ENCODE peak calls at places on chromosomes 13 and 19, in six cellular contexts. One of them, this sample, is unnamed.

GRCh38 chr19:28961772-28962500 is 251.0 kb downstream of the UQCRFS1 start:
- DNase-seq in amniotic stem cell: no peak
- DNase-seq in activated CD4-positive, alpha-beta T cell treated with anti-CD3 and anti-CD28 coated beads, Interleukin-2, amount 10 ng/mL, durations not matched to agents 7 days and 5 days: no peak
- DNase-seq in effector CD4-positive, alpha-beta T cell: no peak
- DNase-seq in NCI-H69: no peak
- DNase-seq in left cardiac atrium: no peak
- DNase-seq in this sample: no peak

GRCh38 chr19:46118136-46118535 is 6.4 kb downstream of the IGFL3 start:
- DNase-seq in amniotic stem cell: no peak
- DNase-seq in activated CD4-positive, alpha-beta T cell treated with anti-CD3 and anti-CD28 coated beads, Interleukin-2, amount 10 ng/mL, durations not matched to agents 7 days and 5 days: no peak
- DNase-seq in effector CD4-positive, alpha-beta T cell: no peak
- DNase-seq in NCI-H69: no peak
- DNase-seq in left cardiac atrium: no peak
- DNase-seq in this sample: no peak

GRCh38 chr19:31146546-31147183 is 202.6 kb downstream of the TSHZ3 start:
- DNase-seq in amniotic stem cell: no peak
- DNase-seq in activated CD4-positive, alpha-beta T cell treated with anti-CD3 and anti-CD28 coated beads, Interleukin-2, amount 10 ng/mL, durations not matched to agents 7 days and 5 days: no peak
- DNase-seq in effector CD4-positive, alpha-beta T cell: no peak
- DNase-seq in NCI-H69: no peak
- DNase-seq in left cardiac atrium: no peak
- DNase-seq in this sample: no peak

GRCh38 chr13:34044660-34045080 is 226.7 kb downstream of the RFC3 start:
- DNase-seq in amniotic stem cell: peak
- DNase-seq in activated CD4-positive, alpha-beta T cell treated with anti-CD3 and anti-CD28 coated beads, Interleukin-2, amount 10 ng/mL, durations not matched to agents 7 days and 5 days: no peak
- DNase-seq in effector CD4-positive, alpha-beta T cell: no peak
- DNase-seq in NCI-H69: no peak
- DNase-seq in left cardiac atrium: no peak
- DNase-seq in this sample: no peak

GRCh38 chr19:30393046-30393445 is 20.9 kb downstream of the ZNF536 start:
- DNase-seq in amniotic stem cell: no peak
- DNase-seq in activated CD4-positive, alpha-beta T cell treated with anti-CD3 and anti-CD28 coated beads, Interleukin-2, amount 10 ng/mL, durations not matched to agents 7 days and 5 days: no peak
- DNase-seq in effector CD4-positive, alpha-beta T cell: no peak
- DNase-seq in NCI-H69: no peak
- DNase-seq in left cardiac atrium: no peak
- DNase-seq in this sample: no peak

GRCh38 chr13:113170503-113170902 is 12.1 kb downstream of the PROZ start:
- DNase-seq in amniotic stem cell: no peak
- DNase-seq in activated CD4-positive, alpha-beta T cell treated with anti-CD3 and anti-CD28 coated beads, Interleukin-2, amount 10 ng/mL, durations not matched to agents 7 days and 5 days: no peak
- DNase-seq in effector CD4-positive, alpha-beta T cell: no peak
- DNase-seq in NCI-H69: no peak
- DNase-seq in left cardiac atrium: no peak
- DNase-seq in this sample: no peak

GRCh38 chr13:44578064-44578394 is 1.9 kb upstream of the TSC22D1 start:
- DNase-seq in amniotic stem cell: no peak
- DNase-seq in activated CD4-positive, alpha-beta T cell treated with anti-CD3 and anti-CD28 coated beads, Interleukin-2, amount 10 ng/mL, durations not matched to agents 7 days and 5 days: no peak
- DNase-seq in effector CD4-positive, alpha-beta T cell: no peak
- DNase-seq in NCI-H69: peak
- DNase-seq in left cardiac atrium: no peak
- DNase-seq in this sample: no peak

GRCh38 chr13:40187324-40187795 is 479.1 kb downstream of the FOXO1 start:
- DNase-seq in amniotic stem cell: no peak
- DNase-seq in activated CD4-positive, alpha-beta T cell treated with anti-CD3 and anti-CD28 coated beads, Interleukin-2, amount 10 ng/mL, durations not matched to agents 7 days and 5 days: peak
- DNase-seq in effector CD4-positive, alpha-beta T cell: peak
- DNase-seq in NCI-H69: no peak
- DNase-seq in left cardiac atrium: no peak
- DNase-seq in this sample: no peak

GRCh38 chr13:24253520-24254150 is 55.7 kb upstream of the C1QTNF9 start:
- DNase-seq in amniotic stem cell: no peak
- DNase-seq in activated CD4-positive, alpha-beta T cell treated with anti-CD3 and anti-CD28 coated beads, Interleukin-2, amount 10 ng/mL, durations not matched to agents 7 days and 5 days: peak
- DNase-seq in effector CD4-positive, alpha-beta T cell: no peak
- DNase-seq in NCI-H69: no peak
- DNase-seq in left cardiac atrium: no peak
- DNase-seq in this sample: no peak

GRCh38 chr13:32537580-32538233 is 888 bp downstream of the N4BP2L2 start:
- DNase-seq in amniotic stem cell: no peak
- DNase-seq in activated CD4-positive, alpha-beta T cell treated with anti-CD3 and anti-CD28 coated beads, Interleukin-2, amount 10 ng/mL, durations not matched to agents 7 days and 5 days: peak
- DNase-seq in effector CD4-positive, alpha-beta T cell: peak
- DNase-seq in NCI-H69: no peak
- DNase-seq in left cardiac atrium: peak
- DNase-seq in this sample: peak

GRCh38 chr13:97114696-97115095 is 107.4 kb upstream of the MBNL2 start:
- DNase-seq in amniotic stem cell: no peak
- DNase-seq in activated CD4-positive, alpha-beta T cell treated with anti-CD3 and anti-CD28 coated beads, Interleukin-2, amount 10 ng/mL, durations not matched to agents 7 days and 5 days: no peak
- DNase-seq in effector CD4-positive, alpha-beta T cell: no peak
- DNase-seq in NCI-H69: peak
- DNase-seq in left cardiac atrium: no peak
- DNase-seq in this sample: no peak

GRCh38 chr19:50896591-50897190 is 14.5 kb downstream of the KLK4 start:
- DNase-seq in amniotic stem cell: no peak
- DNase-seq in activated CD4-positive, alpha-beta T cell treated with anti-CD3 and anti-CD28 coated beads, Interleukin-2, amount 10 ng/mL, durations not matched to agents 7 days and 5 days: peak
- DNase-seq in effector CD4-positive, alpha-beta T cell: no peak
- DNase-seq in NCI-H69: peak
- DNase-seq in left cardiac atrium: no peak
- DNase-seq in this sample: no peak

GRCh38 chr13:62113145-62113544 is 697.5 kb upstream of the PCDH20 start:
- DNase-seq in amniotic stem cell: no peak
- DNase-seq in activated CD4-positive, alpha-beta T cell treated with anti-CD3 and anti-CD28 coated beads, Interleukin-2, amount 10 ng/mL, durations not matched to agents 7 days and 5 days: no peak
- DNase-seq in effector CD4-positive, alpha-beta T cell: no peak
- DNase-seq in NCI-H69: peak
- DNase-seq in left cardiac atrium: no peak
- DNase-seq in this sample: no peak

GRCh38 chr13:37173214-37173613 is 67.8 kb upstream of the CSNK1A1L start:
- DNase-seq in amniotic stem cell: peak
- DNase-seq in activated CD4-positive, alpha-beta T cell treated with anti-CD3 and anti-CD28 coated beads, Interleukin-2, amount 10 ng/mL, durations not matched to agents 7 days and 5 days: no peak
- DNase-seq in effector CD4-positive, alpha-beta T cell: no peak
- DNase-seq in NCI-H69: no peak
- DNase-seq in left cardiac atrium: no peak
- DNase-seq in this sample: no peak

GRCh38 chr13:94248454-94249233 is 230.8 kb downstream of the DCT start:
- DNase-seq in amniotic stem cell: no peak
- DNase-seq in activated CD4-positive, alpha-beta T cell treated with anti-CD3 and anti-CD28 coated beads, Interleukin-2, amount 10 ng/mL, durations not matched to agents 7 days and 5 days: no peak
- DNase-seq in effector CD4-positive, alpha-beta T cell: no peak
- DNase-seq in NCI-H69: peak
- DNase-seq in left cardiac atrium: no peak
- DNase-seq in this sample: no peak

GRCh38 chr13:26881154-26881553 is 120.6 kb upstream of the GPR12 start:
- DNase-seq in amniotic stem cell: no peak
- DNase-seq in activated CD4-positive, alpha-beta T cell treated with anti-CD3 and anti-CD28 coated beads, Interleukin-2, amount 10 ng/mL, durations not matched to agents 7 days and 5 days: no peak
- DNase-seq in effector CD4-positive, alpha-beta T cell: no peak
- DNase-seq in NCI-H69: peak
- DNase-seq in left cardiac atrium: peak
- DNase-seq in this sample: no peak

GRCh38 chr13:64591981-64592380 is 2638.2 kb downstream of the PCDH9 start:
- DNase-seq in amniotic stem cell: no peak
- DNase-seq in activated CD4-positive, alpha-beta T cell treated with anti-CD3 and anti-CD28 coated beads, Interleukin-2, amount 10 ng/mL, durations not matched to agents 7 days and 5 days: no peak
- DNase-seq in effector CD4-positive, alpha-beta T cell: no peak
- DNase-seq in NCI-H69: no peak
- DNase-seq in left cardiac atrium: no peak
- DNase-seq in this sample: no peak

GRCh38 chr19:2488942-2489731 is 13.2 kb downstream of the GADD45B start:
- DNase-seq in amniotic stem cell: no peak
- DNase-seq in activated CD4-positive, alpha-beta T cell treated with anti-CD3 and anti-CD28 coated beads, Interleukin-2, amount 10 ng/mL, durations not matched to agents 7 days and 5 days: no peak
- DNase-seq in effector CD4-positive, alpha-beta T cell: no peak
- DNase-seq in NCI-H69: peak
- DNase-seq in left cardiac atrium: peak
- DNase-seq in this sample: peak

GRCh38 chr13:40578055-40578454 is 88.4 kb downstream of the FOXO1 start:
- DNase-seq in amniotic stem cell: no peak
- DNase-seq in activated CD4-positive, alpha-beta T cell treated with anti-CD3 and anti-CD28 coated beads, Interleukin-2, amount 10 ng/mL, durations not matched to agents 7 days and 5 days: no peak
- DNase-seq in effector CD4-positive, alpha-beta T cell: no peak
- DNase-seq in NCI-H69: no peak
- DNase-seq in left cardiac atrium: no peak
- DNase-seq in this sample: no peak

GRCh38 chr13:98173431-98173921 is 3.6 kb downstream of the RNF113B start:
- DNase-seq in amniotic stem cell: peak
- DNase-seq in activated CD4-positive, alpha-beta T cell treated with anti-CD3 and anti-CD28 coated beads, Interleukin-2, amount 10 ng/mL, durations not matched to agents 7 days and 5 days: no peak
- DNase-seq in effector CD4-positive, alpha-beta T cell: no peak
- DNase-seq in NCI-H69: no peak
- DNase-seq in left cardiac atrium: peak
- DNase-seq in this sample: no peak

GRCh38 chr19:31351212-31352193 is 2.3 kb upstream of the TSHZ3 start:
- DNase-seq in amniotic stem cell: no peak
- DNase-seq in activated CD4-positive, alpha-beta T cell treated with anti-CD3 and anti-CD28 coated beads, Interleukin-2, amount 10 ng/mL, durations not matched to agents 7 days and 5 days: no peak
- DNase-seq in effector CD4-positive, alpha-beta T cell: no peak
- DNase-seq in NCI-H69: no peak
- DNase-seq in left cardiac atrium: peak
- DNase-seq in this sample: peak

GRCh38 chr13:100584901-100585300 is 3.7 kb downstream of the GGACT start:
- DNase-seq in amniotic stem cell: no peak
- DNase-seq in activated CD4-positive, alpha-beta T cell treated with anti-CD3 and anti-CD28 coated beads, Interleukin-2, amount 10 ng/mL, durations not matched to agents 7 days and 5 days: peak
- DNase-seq in effector CD4-positive, alpha-beta T cell: no peak
- DNase-seq in NCI-H69: no peak
- DNase-seq in left cardiac atrium: no peak
- DNase-seq in this sample: no peak

GRCh38 chr13:77138813-77139212 is 111.9 kb upstream of the FBXL3 start:
- DNase-seq in amniotic stem cell: no peak
- DNase-seq in activated CD4-positive, alpha-beta T cell treated with anti-CD3 and anti-CD28 coated beads, Interleukin-2, amount 10 ng/mL, durations not matched to agents 7 days and 5 days: no peak
- DNase-seq in effector CD4-positive, alpha-beta T cell: no peak
- DNase-seq in NCI-H69: no peak
- DNase-seq in left cardiac atrium: no peak
- DNase-seq in this sample: no peak

This sample was measured in kidney.